ENCODE peak calls at places on chromosome X, in ten cellular contexts. One of them, this sample, is unnamed.
A peak's percentile ranks its signal among the peaks of the same experiment; 100 is the strongest.

GRCh38 chrX:33252306-33252825 is 41.0 kb upstream of the DMD start:
- DNase-seq in fibroblast of lung: peak; percentile 1
- DNase-seq in fibroblast of mammary gland: no peak
- DNase-seq in K562: no peak
- DNase-seq in progenitor cell of endocrine pancreas: no peak
- DNase-seq in left ventricle myocardium inferior: no peak
- DNase-seq in WERI-Rb-1: no peak
- DNase-seq in dorsolateral prefrontal cortex: no peak
- DNase-seq in fibroblast of pulmonary artery: no peak
- DNase-seq in CD8-positive, alpha-beta T cell: no peak
- DNase-seq in this sample: no peak

GRCh38 chrX:30224541-30224940 is 5.9 kb upstream of the MAGEB3 start:
- DNase-seq in fibroblast of lung: no peak
- DNase-seq in fibroblast of mammary gland: no peak
- DNase-seq in K562: no peak
- DNase-seq in progenitor cell of endocrine pancreas: no peak
- DNase-seq in left ventricle myocardium inferior: no peak
- DNase-seq in WERI-Rb-1: no peak
- DNase-seq in dorsolateral prefrontal cortex: no peak
- DNase-seq in fibroblast of pulmonary artery: no peak
- DNase-seq in CD8-positive, alpha-beta T cell: no peak
- DNase-seq in this sample: peak; percentile 46

GRCh38 chrX:28189011-28189410 is 207.8 kb upstream of the DCAF8L1 start:
- DNase-seq in fibroblast of lung: peak; percentile 90
- DNase-seq in fibroblast of mammary gland: peak; percentile 26
- DNase-seq in K562: no peak
- DNase-seq in progenitor cell of endocrine pancreas: no peak
- DNase-seq in left ventricle myocardium inferior: no peak
- DNase-seq in WERI-Rb-1: no peak
- DNase-seq in dorsolateral prefrontal cortex: no peak
- DNase-seq in fibroblast of pulmonary artery: peak; percentile 80
- DNase-seq in CD8-positive, alpha-beta T cell: no peak
- DNase-seq in this sample: no peak

GRCh38 chrX:47854474-47854873 is 17.8 kb downstream of the ZNF81 start:
- DNase-seq in fibroblast of lung: peak; percentile 36
- DNase-seq in fibroblast of mammary gland: peak; percentile 45
- DNase-seq in K562: no peak
- DNase-seq in progenitor cell of endocrine pancreas: no peak
- DNase-seq in left ventricle myocardium inferior: peak; percentile 9
- DNase-seq in WERI-Rb-1: peak; percentile 50
- DNase-seq in dorsolateral prefrontal cortex: no peak
- DNase-seq in fibroblast of pulmonary artery: peak; percentile 49
- DNase-seq in CD8-positive, alpha-beta T cell: peak; percentile 25
- DNase-seq in this sample: peak; percentile 12

GRCh38 chrX:46140272-46140671 is 404.9 kb downstream of the ZNF674 start:
- DNase-seq in fibroblast of lung: no peak
- DNase-seq in fibroblast of mammary gland: peak; percentile 43
- DNase-seq in K562: no peak
- DNase-seq in progenitor cell of endocrine pancreas: no peak
- DNase-seq in left ventricle myocardium inferior: no peak
- DNase-seq in WERI-Rb-1: no peak
- DNase-seq in dorsolateral prefrontal cortex: no peak
- DNase-seq in fibroblast of pulmonary artery: peak; percentile 19
- DNase-seq in CD8-positive, alpha-beta T cell: no peak
- DNase-seq in this sample: no peak

GRCh38 chrX:13283512-13283911 is 36.3 kb downstream of the ATXN3L start:
- DNase-seq in fibroblast of lung: no peak
- DNase-seq in fibroblast of mammary gland: no peak
- DNase-seq in K562: no peak
- DNase-seq in progenitor cell of endocrine pancreas: no peak
- DNase-seq in left ventricle myocardium inferior: no peak
- DNase-seq in WERI-Rb-1: no peak
- DNase-seq in dorsolateral prefrontal cortex: no peak
- DNase-seq in fibroblast of pulmonary artery: peak; percentile 55
- DNase-seq in CD8-positive, alpha-beta T cell: no peak
- DNase-seq in this sample: no peak

GRCh38 chrX:53682885-53683555 is 3.5 kb downstream of the HUWE1 start:
- DNase-seq in fibroblast of lung: peak; percentile 66
- DNase-seq in fibroblast of mammary gland: peak; percentile 56
- DNase-seq in K562: peak; percentile 26
- DNase-seq in progenitor cell of endocrine pancreas: no peak
- DNase-seq in left ventricle myocardium inferior: no peak
- DNase-seq in WERI-Rb-1: peak; percentile 42
- DNase-seq in dorsolateral prefrontal cortex: no peak
- DNase-seq in fibroblast of pulmonary artery: peak; percentile 62
- DNase-seq in CD8-positive, alpha-beta T cell: peak; percentile 11
- DNase-seq in this sample: peak; percentile 36

GRCh38 chrX:129600981-129601424 is 53.8 kb downstream of the APLN start:
- DNase-seq in fibroblast of lung: peak; percentile 15
- DNase-seq in fibroblast of mammary gland: peak; percentile 31
- DNase-seq in K562: peak; percentile 20
- DNase-seq in progenitor cell of endocrine pancreas: no peak
- DNase-seq in left ventricle myocardium inferior: no peak
- DNase-seq in WERI-Rb-1: no peak
- DNase-seq in dorsolateral prefrontal cortex: peak; percentile 64
- DNase-seq in fibroblast of pulmonary artery: peak; percentile 33
- DNase-seq in CD8-positive, alpha-beta T cell: no peak
- DNase-seq in this sample: peak; percentile 21

GRCh38 chrX:40471965-40472648 is 108.7 kb upstream of the ATP6AP2 start:
- DNase-seq in fibroblast of lung: peak; percentile 80
- DNase-seq in fibroblast of mammary gland: peak; percentile 24
- DNase-seq in K562: peak; percentile 16
- DNase-seq in progenitor cell of endocrine pancreas: no peak
- DNase-seq in left ventricle myocardium inferior: no peak
- DNase-seq in WERI-Rb-1: peak; percentile 71
- DNase-seq in dorsolateral prefrontal cortex: peak; percentile 50
- DNase-seq in fibroblast of pulmonary artery: peak; percentile 60
- DNase-seq in CD8-positive, alpha-beta T cell: peak; percentile 6
- DNase-seq in this sample: peak; percentile 21

GRCh38 chrX:40469316-40469715 is 111.5 kb upstream of the ATP6AP2 start:
- DNase-seq in fibroblast of lung: no peak
- DNase-seq in fibroblast of mammary gland: no peak
- DNase-seq in K562: no peak
- DNase-seq in progenitor cell of endocrine pancreas: no peak
- DNase-seq in left ventricle myocardium inferior: no peak
- DNase-seq in WERI-Rb-1: no peak
- DNase-seq in dorsolateral prefrontal cortex: no peak
- DNase-seq in fibroblast of pulmonary artery: no peak
- DNase-seq in CD8-positive, alpha-beta T cell: no peak
- DNase-seq in this sample: no peak

GRCh38 chrX:40465735-40466551 is 114.8 kb upstream of the ATP6AP2 start:
- DNase-seq in fibroblast of lung: no peak
- DNase-seq in fibroblast of mammary gland: peak; percentile 1
- DNase-seq in K562: peak; percentile 25
- DNase-seq in progenitor cell of endocrine pancreas: no peak
- DNase-seq in left ventricle myocardium inferior: no peak
- DNase-seq in WERI-Rb-1: no peak
- DNase-seq in dorsolateral prefrontal cortex: no peak
- DNase-seq in fibroblast of pulmonary artery: no peak
- DNase-seq in CD8-positive, alpha-beta T cell: no peak
- DNase-seq in this sample: peak; percentile 10

GRCh38 chrX:40470830-40471429 is 109.8 kb upstream of the ATP6AP2 start:
- DNase-seq in fibroblast of lung: no peak
- DNase-seq in fibroblast of mammary gland: no peak
- DNase-seq in K562: no peak
- DNase-seq in progenitor cell of endocrine pancreas: no peak
- DNase-seq in left ventricle myocardium inferior: no peak
- DNase-seq in WERI-Rb-1: peak; percentile 17
- DNase-seq in dorsolateral prefrontal cortex: no peak
- DNase-seq in fibroblast of pulmonary artery: no peak
- DNase-seq in CD8-positive, alpha-beta T cell: no peak
- DNase-seq in this sample: no peak

GRCh38 chrX:40468033-40468979 is 112.5 kb upstream of the ATP6AP2 start:
- DNase-seq in fibroblast of lung: peak; percentile 7
- DNase-seq in fibroblast of mammary gland: peak; percentile 11
- DNase-seq in K562: peak; percentile 54
- DNase-seq in progenitor cell of endocrine pancreas: no peak
- DNase-seq in left ventricle myocardium inferior: peak; percentile 24
- DNase-seq in WERI-Rb-1: peak; percentile 66
- DNase-seq in dorsolateral prefrontal cortex: peak; percentile 75
- DNase-seq in fibroblast of pulmonary artery: peak; percentile 59
- DNase-seq in CD8-positive, alpha-beta T cell: peak; percentile 8
- DNase-seq in this sample: peak; percentile 10
- TF ChIP-seq CTCF in fibroblast of lung: no peak
- TF ChIP-seq CTCF in fibroblast of mammary gland: peak; percentile 8
- TF ChIP-seq CTCF in K562: peak; percentile 52
- TF ChIP-seq CTCF in progenitor cell of endocrine pancreas: peak; percentile 29
- TF ChIP-seq CTCF in left ventricle myocardium inferior: peak; percentile 50
- TF ChIP-seq CTCF in WERI-Rb-1: peak; percentile 78
- TF ChIP-seq CTCF in dorsolateral prefrontal cortex: peak; percentile 37
- TF ChIP-seq CTCF in fibroblast of pulmonary artery: peak; percentile 22
- TF ChIP-seq CTCF in CD8-positive, alpha-beta T cell: no peak
- TF ChIP-seq CTCF in this sample: peak; percentile 9

DNA sequence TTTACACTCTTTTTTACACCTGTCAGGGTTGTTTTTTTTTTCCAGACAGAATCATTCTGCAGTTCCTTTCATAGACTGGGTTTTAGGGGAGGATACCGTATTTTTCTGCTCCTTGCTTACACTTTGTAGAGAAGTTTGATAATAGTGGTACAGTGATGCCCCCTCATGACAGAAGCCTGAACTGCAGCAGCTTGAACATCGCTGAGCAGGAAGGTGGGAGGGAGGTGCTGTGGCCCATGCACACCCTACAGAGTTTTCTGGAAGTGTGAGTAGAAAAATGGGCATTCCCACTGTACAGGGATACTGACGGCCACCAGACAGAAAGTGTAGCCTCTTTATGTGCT is 54.5 kb downstream of the RAB40A start:
- DNase-seq in fibroblast of lung: peak; percentile 77
- DNase-seq in fibroblast of mammary gland: peak; percentile 76
- DNase-seq in K562: peak; percentile 52
- DNase-seq in progenitor cell of endocrine pancreas: peak; percentile 54
- DNase-seq in left ventricle myocardium inferior: peak; percentile 52
- DNase-seq in WERI-Rb-1: peak; percentile 50
- DNase-seq in dorsolateral prefrontal cortex: peak; percentile 58
- DNase-seq in fibroblast of pulmonary artery: peak; percentile 86
- DNase-seq in CD8-positive, alpha-beta T cell: peak; percentile 68
- DNase-seq in this sample: peak; percentile 77
- TF ChIP-seq CTCF in fibroblast of lung: peak; percentile 78
- TF ChIP-seq CTCF in fibroblast of mammary gland: peak; percentile 82
- TF ChIP-seq CTCF in K562: peak; percentile 79
- TF ChIP-seq CTCF in progenitor cell of endocrine pancreas: peak; percentile 74
- TF ChIP-seq CTCF in left ventricle myocardium inferior: peak; percentile 79
- TF ChIP-seq CTCF in WERI-Rb-1: peak; percentile 67
- TF ChIP-seq CTCF in dorsolateral prefrontal cortex: peak; percentile 72
- TF ChIP-seq CTCF in fibroblast of pulmonary artery: peak; percentile 72
- TF ChIP-seq CTCF in CD8-positive, alpha-beta T cell: peak; percentile 41
- TF ChIP-seq CTCF in this sample: peak; percentile 63

DNA sequence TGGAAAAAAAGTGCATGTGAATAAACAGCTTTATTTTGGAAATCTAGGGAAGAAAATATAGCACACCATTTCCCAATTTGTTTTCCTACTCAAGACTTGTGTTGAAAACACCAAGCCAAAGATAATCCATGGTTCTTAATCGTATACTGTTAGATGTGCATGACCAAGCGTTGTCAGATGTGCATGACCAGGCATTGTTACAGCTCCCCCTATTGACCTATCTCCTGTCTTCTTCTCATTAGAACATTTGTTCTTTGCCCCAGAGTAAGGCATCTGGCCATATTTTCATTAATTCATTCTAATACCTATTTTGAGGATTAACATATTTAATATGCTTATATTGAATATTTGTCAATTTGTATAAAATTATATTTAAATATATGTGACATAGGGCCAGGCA is 14.4 kb upstream of the VCX start:
- DNase-seq in fibroblast of lung: no peak
- DNase-seq in fibroblast of mammary gland: peak; percentile 27
- DNase-seq in K562: no peak
- DNase-seq in progenitor cell of endocrine pancreas: no peak
- DNase-seq in left ventricle myocardium inferior: no peak
- DNase-seq in WERI-Rb-1: peak; percentile 13
- DNase-seq in dorsolateral prefrontal cortex: no peak
- DNase-seq in fibroblast of pulmonary artery: no peak
- DNase-seq in CD8-positive, alpha-beta T cell: no peak
- DNase-seq in this sample: no peak
- TF ChIP-seq CTCF in fibroblast of lung: no peak
- TF ChIP-seq CTCF in fibroblast of mammary gland: peak; percentile 15
- TF ChIP-seq CTCF in K562: no peak
- TF ChIP-seq CTCF in progenitor cell of endocrine pancreas: peak; percentile 31
- TF ChIP-seq CTCF in left ventricle myocardium inferior: peak; percentile 30
- TF ChIP-seq CTCF in WERI-Rb-1: peak; percentile 55
- TF ChIP-seq CTCF in dorsolateral prefrontal cortex: no peak
- TF ChIP-seq CTCF in fibroblast of pulmonary artery: no peak
- TF ChIP-seq CTCF in CD8-positive, alpha-beta T cell: no peak
- TF ChIP-seq CTCF in this sample: peak; percentile 40

GRCh38 chrX:70422886-70423336 is at the start of gene GDPD2:
- DNase-seq in fibroblast of lung: peak; percentile 12
- DNase-seq in fibroblast of mammary gland: peak; percentile 7
- DNase-seq in K562: no peak
- DNase-seq in progenitor cell of endocrine pancreas: no peak
- DNase-seq in left ventricle myocardium inferior: no peak
- DNase-seq in WERI-Rb-1: peak; percentile 59
- DNase-seq in dorsolateral prefrontal cortex: no peak
- DNase-seq in fibroblast of pulmonary artery: peak; percentile 22
- DNase-seq in CD8-positive, alpha-beta T cell: no peak
- DNase-seq in this sample: peak; percentile 41
- TF ChIP-seq CTCF in fibroblast of lung: no peak
- TF ChIP-seq CTCF in fibroblast of mammary gland: no peak
- TF ChIP-seq CTCF in K562: no peak
- TF ChIP-seq CTCF in progenitor cell of endocrine pancreas: peak; percentile 49
- TF ChIP-seq CTCF in left ventricle myocardium inferior: peak; percentile 31
- TF ChIP-seq CTCF in WERI-Rb-1: peak; percentile 59
- TF ChIP-seq CTCF in dorsolateral prefrontal cortex: no peak
- TF ChIP-seq CTCF in fibroblast of pulmonary artery: no peak
- TF ChIP-seq CTCF in CD8-positive, alpha-beta T cell: no peak
- TF ChIP-seq CTCF in this sample: no peak

DNA sequence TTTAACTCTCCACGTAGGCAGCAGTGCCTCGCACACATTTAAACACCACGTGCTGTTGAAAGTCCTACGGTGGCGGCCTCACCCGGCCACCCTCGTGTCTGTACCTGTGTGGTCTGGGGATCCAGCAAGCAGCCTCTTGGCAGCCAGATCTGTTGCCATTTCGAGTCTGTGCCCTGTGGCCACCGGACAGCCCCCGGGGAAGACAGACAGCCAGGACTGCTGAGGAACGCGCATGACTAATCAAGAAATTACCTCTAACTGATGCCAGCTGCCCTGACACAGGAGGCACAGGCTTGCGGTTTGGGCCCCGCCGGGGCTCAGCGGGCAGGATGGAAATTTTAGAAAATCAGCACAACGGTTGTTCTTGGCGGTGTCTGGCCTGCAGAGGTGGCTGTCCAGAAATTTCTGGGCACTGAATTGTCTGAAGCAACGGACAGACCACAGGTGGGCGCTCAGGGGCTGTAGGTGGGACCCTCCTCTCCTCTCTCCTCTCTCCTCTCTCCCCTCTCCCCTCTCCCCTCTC is 15.6 kb upstream of the ASMTL start:
- DNase-seq in fibroblast of lung: no peak
- DNase-seq in fibroblast of mammary gland: peak; percentile 27
- DNase-seq in K562: no peak
- DNase-seq in progenitor cell of endocrine pancreas: peak; percentile 4
- DNase-seq in left ventricle myocardium inferior: no peak
- DNase-seq in WERI-Rb-1: no peak
- DNase-seq in dorsolateral prefrontal cortex: no peak
- DNase-seq in fibroblast of pulmonary artery: peak; percentile 9
- DNase-seq in CD8-positive, alpha-beta T cell: peak; percentile 74
- DNase-seq in this sample: no peak
- TF ChIP-seq CTCF in fibroblast of lung: no peak
- TF ChIP-seq CTCF in fibroblast of mammary gland: no peak
- TF ChIP-seq CTCF in K562: no peak
- TF ChIP-seq CTCF in progenitor cell of endocrine pancreas: no peak
- TF ChIP-seq CTCF in left ventricle myocardium inferior: no peak
- TF ChIP-seq CTCF in WERI-Rb-1: peak; percentile 43
- TF ChIP-seq CTCF in dorsolateral prefrontal cortex: no peak
- TF ChIP-seq CTCF in fibroblast of pulmonary artery: no peak
- TF ChIP-seq CTCF in CD8-positive, alpha-beta T cell: no peak
- TF ChIP-seq CTCF in this sample: no peak